ENCODE peak calls at places on chromosome 4, in four cellular contexts. S is cerebellum, A is MCF 10A, E is ovary. X is an unnamed sample.

GRCh38 chr4:112966701-112967100 is 82.8 kb upstream of the ANK2 start:
- DNase-seq in S (no peak), A (no peak), E (no peak), X (no peak)

GRCh38 chr4:13024147-13025105 is 459.7 kb downstream of the RAB28 start:
- DNase-seq in S (no peak), A (no peak), E (no peak), X (no peak)

GRCh38 chr4:18935956-18936355 is 914.4 kb upstream of the LCORL start:
- DNase-seq in S (no peak), A (no peak), E (no peak), X (no peak)

GRCh38 chr4:6492861-6493667 is 20.6 kb upstream of the PPP2R2C start:
- DNase-seq in S (no peak), A (no peak), E (no peak), X (no peak)

GRCh38 chr4:151012836-151013235 is 2.2 kb downstream of the LRBA start:
- DNase-seq in S (no peak), A (peak), E (no peak), X (no peak)

GRCh38 chr4:174119818-174120217 is 163.6 kb downstream of the FBXO8 start:
- DNase-seq in S (no peak), A (no peak), E (no peak), X (peak)

GRCh38 chr4:75494563-75494962 is 19.6 kb downstream of the RCHY1 start:
- DNase-seq in S (no peak), A (peak), E (no peak), X (no peak)

GRCh38 chr4:22901631-22902030 is 208.9 kb downstream of the GBA3 start:
- DNase-seq in S (no peak), A (no peak), E (no peak), X (no peak)

GRCh38 chr4:184599492-184600135 is 49.6 kb downstream of the CASP3 start:
- DNase-seq in S (no peak), A (peak), E (no peak), X (no peak)

GRCh38 chr4:153546273-153546672 is 80.1 kb downstream of the TMEM131L start:
- DNase-seq in S (no peak), A (no peak), E (no peak), X (no peak)

GRCh38 chr4:6372649-6373525 is 99.5 kb downstream of the PPP2R2C start:
- DNase-seq in S (peak), A (peak), E (no peak), X (no peak)

GRCh38 chr4:70651864-70652506 is 14.3 kb downstream of the JCHAIN start:
- DNase-seq in S (peak), A (peak), E (no peak), X (peak)

GRCh38 chr4:152696764-152697250 is 17.0 kb upstream of the TMEM154 start:
- DNase-seq in S (no peak), A (peak), E (no peak), X (no peak)

GRCh38 chr4:138910914-138911336 is 104.7 kb upstream of the NOCT start:
- DNase-seq in S (no peak), A (peak), E (peak), X (no peak)

GRCh38 chr4:15234101-15234500 is 193.7 kb upstream of the C1QTNF7 start:
- DNase-seq in S (no peak), A (peak), E (no peak), X (no peak)

GRCh38 chr4:99714179-99714578 is 56.6 kb upstream of the C4orf54 start:
- DNase-seq in S (no peak), A (no peak), E (no peak), X (no peak)

GRCh38 chr4:3307486-3307885 is 14.7 kb downstream of the RGS12 start:
- DNase-seq in S (no peak), A (no peak), E (peak), X (no peak)

GRCh38 chr4:112127736-112128322 is 17.4 kb upstream of the FAM241A start:
- DNase-seq in S (no peak), A (peak), E (no peak), X (no peak)

GRCh38 chr4:2260336-2261109 is 1.4 kb downstream of the MXD4 start:
- DNase-seq in S (no peak), A (no peak), E (peak), X (no peak)

GRCh38 chr4:177119021-177119461 is 190.6 kb upstream of the NEIL3 start:
- DNase-seq in S (no peak), A (no peak), E (no peak), X (no peak)

GRCh38 chr4:11889099-11889498 is 460.4 kb upstream of the HS3ST1 start:
- DNase-seq in S (no peak), A (no peak), E (no peak), X (no peak)

GRCh38 chr4:8320386-8320750 is 50.8 kb downstream of the HTRA3 start:
- DNase-seq in S (no peak), A (peak), E (peak), X (no peak)

GRCh38 chr4:187666634-187667033 is 328.9 kb upstream of the ZFP42 start:
- DNase-seq in S (no peak), A (no peak), E (no peak), X (no peak)

GRCh38 chr4:184313710-184314659 is 96.3 kb upstream of the ENPP6 start:
- DNase-seq in S (no peak), A (no peak), E (no peak), X (no peak)

GRCh38 chr4:138507527-138507926 is 265.4 kb upstream of the SLC7A11 start:
- DNase-seq in S (no peak), A (no peak), E (no peak), X (no peak)

X was measured in NCI-H446.